ENCODE peak calls at places on chromosomes 7 and 10, in eight cellular contexts. One of them, this sample, is unnamed.

GRCh38 chr10:21042536-21042935 is 145.4 kb upstream of the NEBL start:
- DNase-seq in putamen: no peak
- DNase-seq in GM13976: no peak
- DNase-seq in C1 segment of cervical spinal cord: no peak
- DNase-seq in brain microvascular endothelial cell: no peak
- DNase-seq in GM12891: no peak
- DNase-seq in ovary: no peak
- DNase-seq in NCI-H1092 treated with DMSO at 0.1 percent for 48 hours: no peak
- DNase-seq in this sample: no peak

GRCh38 chr7:2775785-2776184 is 68.3 kb downstream of the GNA12 start:
- DNase-seq in C1 segment of cervical spinal cord: no peak
- DNase-seq in brain microvascular endothelial cell: no peak
- DNase-seq in GM13976: no peak
- DNase-seq in NCI-H1092 treated with DMSO at 0.1 percent for 48 hours: no peak
- DNase-seq in GM12891: no peak
- DNase-seq in ovary: no peak
- DNase-seq in putamen: no peak
- DNase-seq in this sample: no peak

GRCh38 chr7:69764071-69764470 is 165.8 kb downstream of the AUTS2 start:
- DNase-seq in NCI-H1092 treated with DMSO at 0.1 percent for 48 hours: no peak
- DNase-seq in putamen: no peak
- DNase-seq in GM12891: no peak
- DNase-seq in ovary: no peak
- DNase-seq in C1 segment of cervical spinal cord: no peak
- DNase-seq in brain microvascular endothelial cell: no peak
- DNase-seq in GM13976: no peak
- DNase-seq in this sample: no peak

GRCh38 chr10:12556057-12556456 is 206.7 kb downstream of the CAMK1D start:
- DNase-seq in ovary: no peak
- DNase-seq in putamen: no peak
- DNase-seq in GM13976: no peak
- DNase-seq in NCI-H1092 treated with DMSO at 0.1 percent for 48 hours: no peak
- DNase-seq in C1 segment of cervical spinal cord: no peak
- DNase-seq in GM12891: no peak
- DNase-seq in brain microvascular endothelial cell: no peak
- DNase-seq in this sample: no peak

GRCh38 chr10:84876116-84876999 is 548.0 kb downstream of the CCSER2 start:
- DNase-seq in NCI-H1092 treated with DMSO at 0.1 percent for 48 hours: peak
- DNase-seq in ovary: no peak
- DNase-seq in GM12891: no peak
- DNase-seq in putamen: no peak
- DNase-seq in C1 segment of cervical spinal cord: no peak
- DNase-seq in GM13976: no peak
- DNase-seq in brain microvascular endothelial cell: no peak
- DNase-seq in this sample: peak

GRCh38 chr10:4498763-4499251 is 327.2 kb upstream of the AKR1E2 start:
- DNase-seq in putamen: no peak
- DNase-seq in GM12891: no peak
- DNase-seq in NCI-H1092 treated with DMSO at 0.1 percent for 48 hours: peak
- DNase-seq in ovary: no peak
- DNase-seq in brain microvascular endothelial cell: peak
- DNase-seq in GM13976: no peak
- DNase-seq in C1 segment of cervical spinal cord: no peak
- DNase-seq in this sample: no peak

GRCh38 chr10:95276367-95277200 is 14.2 kb downstream of the PDLIM1 start:
- DNase-seq in brain microvascular endothelial cell: no peak
- DNase-seq in GM12891: no peak
- DNase-seq in putamen: no peak
- DNase-seq in GM13976: no peak
- DNase-seq in NCI-H1092 treated with DMSO at 0.1 percent for 48 hours: no peak
- DNase-seq in ovary: no peak
- DNase-seq in C1 segment of cervical spinal cord: no peak
- DNase-seq in this sample: peak

GRCh38 chr7:146937836-146938235 is 821.2 kb downstream of the CNTNAP2 start:
- DNase-seq in GM12891: no peak
- DNase-seq in C1 segment of cervical spinal cord: no peak
- DNase-seq in ovary: no peak
- DNase-seq in putamen: no peak
- DNase-seq in GM13976: no peak
- DNase-seq in brain microvascular endothelial cell: no peak
- DNase-seq in NCI-H1092 treated with DMSO at 0.1 percent for 48 hours: no peak
- DNase-seq in this sample: no peak

GRCh38 chr10:13707156-13707881 is 120.6 kb downstream of the PRPF18 start:
- DNase-seq in brain microvascular endothelial cell: peak
- DNase-seq in GM13976: peak
- DNase-seq in ovary: peak
- DNase-seq in NCI-H1092 treated with DMSO at 0.1 percent for 48 hours: no peak
- DNase-seq in C1 segment of cervical spinal cord: peak
- DNase-seq in GM12891: no peak
- DNase-seq in putamen: peak
- DNase-seq in this sample: peak

GRCh38 chr7:96778263-96778662 is 68.6 kb upstream of the SEM1 start:
- DNase-seq in C1 segment of cervical spinal cord: no peak
- DNase-seq in GM13976: no peak
- DNase-seq in brain microvascular endothelial cell: no peak
- DNase-seq in NCI-H1092 treated with DMSO at 0.1 percent for 48 hours: peak
- DNase-seq in ovary: no peak
- DNase-seq in GM12891: no peak
- DNase-seq in putamen: no peak
- DNase-seq in this sample: no peak

GRCh38 chr10:35739998-35740397 is 97.9 kb upstream of the FZD8 start:
- DNase-seq in brain microvascular endothelial cell: peak
- DNase-seq in GM13976: no peak
- DNase-seq in NCI-H1092 treated with DMSO at 0.1 percent for 48 hours: no peak
- DNase-seq in C1 segment of cervical spinal cord: no peak
- DNase-seq in ovary: no peak
- DNase-seq in putamen: no peak
- DNase-seq in GM12891: no peak
- DNase-seq in this sample: no peak

GRCh38 chr7:77351539-77352004 is 64.6 kb downstream of the GSAP start:
- DNase-seq in GM12891: peak
- DNase-seq in GM13976: peak
- DNase-seq in putamen: no peak
- DNase-seq in C1 segment of cervical spinal cord: no peak
- DNase-seq in brain microvascular endothelial cell: no peak
- DNase-seq in NCI-H1092 treated with DMSO at 0.1 percent for 48 hours: no peak
- DNase-seq in ovary: no peak
- DNase-seq in this sample: peak

GRCh38 chr7:146654048-146654447 is 537.4 kb downstream of the CNTNAP2 start:
- DNase-seq in GM12891: no peak
- DNase-seq in brain microvascular endothelial cell: peak
- DNase-seq in putamen: no peak
- DNase-seq in GM13976: no peak
- DNase-seq in ovary: no peak
- DNase-seq in NCI-H1092 treated with DMSO at 0.1 percent for 48 hours: peak
- DNase-seq in C1 segment of cervical spinal cord: no peak
- DNase-seq in this sample: no peak

This sample was measured in mucosa of descending colon.